ENCODE peak calls at places on chromosomes 3 and 15, in four cellular contexts. G, T, F and J are unnamed samples.

GRCh38 chr3:185822221-185822956 is 2.5 kb downstream of the IGF2BP2 start:
- DNase-seq in G (no peak), T (no peak), F (no peak), J (no peak)

GRCh38 chr3:59108091-59108815 is 58.4 kb upstream of the CFAP20DC start:
- DNase-seq in G (no peak), T (no peak), F (no peak), J (no peak)

GRCh38 chr3:24253336-24253735 is 241.3 kb downstream of the THRB start:
- DNase-seq in G (no peak), T (no peak), F (no peak), J (no peak)

GRCh38 chr15:99957642-99958013 is 224.4 kb upstream of the LYSMD4 start:
- DNase-seq in G (no peak), T (no peak), F (no peak), J (no peak)

GRCh38 chr3:33438284-33438668 is 1.9 kb downstream of the UBP1 start:
- DNase-seq in G (no peak), T (no peak), F (no peak), J (no peak)

GRCh38 chr3:125280966-125281365 is 68.4 kb upstream of the SLC12A8 start:
- DNase-seq in G (no peak), T (no peak), F (no peak), J (no peak)

GRCh38 chr3:43183456-43183855 is 77.6 kb upstream of the POMGNT2 start:
- DNase-seq in G (no peak), T (no peak), F (no peak), J (no peak)

GRCh38 chr3:54822206-54822605 is 105.7 kb downstream of the LRTM1 start:
- DNase-seq in G (no peak), T (no peak), F (no peak), J (peak; percentile 31)

GRCh38 chr3:12965999-12966846 is 107.0 kb downstream of the IQSEC1 start:
- DNase-seq in G (no peak), T (no peak), F (no peak), J (no peak)

GRCh38 chr15:65580287-65580686 is 30.6 kb downstream of the INTS14 start:
- DNase-seq in G (no peak), T (no peak), F (no peak), J (no peak)

GRCh38 chr15:98035134-98035533 is 74.6 kb downstream of the ARRDC4 start:
- DNase-seq in G (no peak), T (no peak), F (no peak), J (no peak)

GRCh38 chr15:98039596-98039995 is 79.1 kb downstream of the ARRDC4 start:
- DNase-seq in G (no peak), T (no peak), F (no peak), J (no peak)

GRCh38 chr15:98034731-98035130 is 74.2 kb downstream of the ARRDC4 start:
- DNase-seq in G (peak; percentile 13), T (no peak), F (no peak), J (no peak)

GRCh38 chr15:98035577-98036010 is 75.1 kb downstream of the ARRDC4 start:
- DNase-seq in G (peak; percentile 46), T (no peak), F (no peak), J (peak; percentile 56)
- H3K27ac ChIP-seq in G (peak overlapping the region; percentile 91), T (no peak overlapping the region), F (no peak overlapping the region), J (peak overlapping the region; percentile 88)

GRCh38 chr3:22704571-22705354 is 498.4 kb upstream of the UBE2E2 start:
- DNase-seq in G (no peak), T (no peak), F (no peak), J (no peak)

DNA sequence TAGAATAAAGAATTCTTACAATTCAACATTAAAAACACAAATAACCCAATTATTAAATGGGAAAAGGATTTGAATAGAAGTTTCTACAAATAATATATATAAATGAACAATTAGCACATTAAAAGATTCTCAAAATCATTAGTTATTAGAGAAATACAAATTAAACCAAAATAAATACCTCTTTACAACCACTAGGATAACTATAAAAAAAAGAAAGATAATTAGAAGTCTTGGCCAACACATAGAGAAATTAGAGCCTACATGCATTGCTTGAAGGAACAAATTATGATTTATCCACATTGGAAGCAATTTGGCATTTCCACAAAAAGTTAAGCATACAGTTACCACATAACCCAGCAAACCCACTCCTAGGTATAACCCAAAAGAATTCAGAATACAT is 502.3 kb upstream of the UBE2E2 start:
- DNase-seq in G (no peak), T (no peak), F (no peak), J (no peak)
- H3K27ac ChIP-seq in G (no peak overlapping the region), T (no peak overlapping the region), F (no peak overlapping the region), J (no peak overlapping the region)

DNA sequence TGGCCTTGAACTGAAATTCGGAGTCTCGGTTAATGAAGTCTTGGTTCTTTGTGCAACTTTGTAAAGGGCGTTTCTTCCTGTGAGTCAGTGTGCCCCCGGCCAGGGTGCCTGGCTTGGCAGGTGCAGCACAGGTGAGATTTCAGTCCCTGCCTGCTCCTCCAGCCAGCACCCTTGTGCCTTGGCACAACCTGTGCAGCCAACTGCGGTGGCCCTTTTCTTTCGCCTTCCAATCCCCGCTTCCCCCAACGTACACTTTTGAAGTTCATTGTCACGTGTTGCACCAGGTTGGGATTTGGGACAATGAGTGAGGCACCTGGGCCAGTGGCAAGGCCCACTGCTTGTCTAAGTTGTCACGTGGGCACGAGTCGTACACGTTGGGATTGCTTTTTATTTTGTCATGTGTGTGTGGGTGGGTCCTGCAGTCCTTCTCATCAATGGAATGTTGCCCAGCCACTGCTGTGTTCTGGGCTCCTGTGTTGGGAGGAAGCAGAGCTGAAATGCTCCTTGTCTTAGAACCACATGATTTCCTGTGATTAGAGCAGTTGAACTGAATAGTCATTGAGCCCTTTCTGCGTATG is 242.9 kb upstream of the BHLHE40 start:
- DNase-seq in G (no peak), T (no peak), F (no peak), J (peak; percentile 96)
- H3K27ac ChIP-seq in G (peak overlapping the region; percentile 63), T (no peak overlapping the region), F (no peak overlapping the region), J (peak overlapping the region; percentile 84)

GRCh38 chr3:37753428-37753827 is 108.3 kb upstream of the CTDSPL start:
- DNase-seq in G (no peak), T (no peak), F (no peak), J (peak; percentile 26)
- H3K27ac ChIP-seq in G (no peak overlapping the region), T (no peak overlapping the region), F (no peak overlapping the region), J (no peak overlapping the region)

DNA sequence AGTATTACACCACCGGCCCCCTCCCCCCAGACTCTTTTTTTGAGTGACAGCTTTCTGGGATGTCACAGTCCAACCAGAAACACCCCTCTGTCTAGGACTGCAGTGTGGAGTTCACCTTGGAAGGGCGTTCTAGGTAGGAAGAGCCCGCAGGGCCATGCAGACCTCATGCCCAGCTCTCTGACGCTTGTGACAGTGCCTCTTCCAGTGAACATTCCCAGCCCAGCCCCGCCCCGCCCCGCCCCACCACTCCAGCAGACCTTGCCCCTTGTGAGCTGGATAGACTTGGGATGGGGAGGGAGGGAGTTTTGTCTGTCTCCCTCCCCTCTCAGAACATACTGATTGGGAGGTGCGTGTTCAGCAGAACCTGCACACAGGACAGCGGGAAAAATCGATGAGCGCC is 63.6 kb downstream of the AAGAB start:
- DNase-seq in G (no peak), T (no peak), F (no peak), J (no peak)
- H3K27ac ChIP-seq in G (no peak overlapping the region), T (no peak overlapping the region), F (peak overlapping the region; percentile 91), J (no peak overlapping the region)

DNA sequence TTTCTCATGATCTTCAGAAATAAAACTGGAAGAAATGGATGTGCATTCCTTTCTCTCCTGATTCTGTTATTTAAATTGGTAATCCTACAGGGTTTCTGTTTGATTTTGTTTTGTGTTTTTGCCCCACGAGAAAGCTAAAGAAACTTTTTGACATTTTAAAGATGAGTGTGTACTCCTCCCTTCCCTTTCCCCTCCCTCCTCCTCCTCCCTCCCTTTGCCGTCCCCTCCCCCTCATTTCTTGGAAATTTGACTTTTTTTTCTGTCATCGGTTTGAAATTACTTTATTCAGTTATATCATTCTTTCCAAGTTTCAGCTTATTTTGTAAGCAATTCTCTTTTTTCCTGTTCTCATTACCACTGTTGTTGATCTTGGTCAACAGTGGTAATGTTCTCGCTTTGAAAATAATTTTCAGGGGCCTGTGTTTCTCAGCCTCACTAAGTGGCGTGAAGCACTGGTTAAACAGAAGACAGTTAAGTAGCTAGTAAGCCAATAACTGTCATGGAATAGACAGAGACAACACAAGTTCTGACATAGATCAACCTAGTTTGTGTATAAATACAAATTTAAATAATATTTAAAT is 178.4 kb downstream of the AKAP13 start:
- DNase-seq in G (no peak), T (no peak), F (no peak), J (no peak)
- H3K27ac ChIP-seq in G (no peak overlapping the region), T (no peak overlapping the region), F (peak overlapping the region; percentile 19), J (no peak overlapping the region)

GRCh38 chr15:87778358-87778757 is 478.2 kb downstream of the NTRK3 start:
- DNase-seq in G (no peak), T (no peak), F (no peak), J (no peak)

GRCh38 chr15:87779746-87780145 is 476.8 kb downstream of the NTRK3 start:
- DNase-seq in G (no peak), T (no peak), F (no peak), J (no peak)

GRCh38 chr15:87781959-87782625 is 474.4 kb downstream of the NTRK3 start:
- DNase-seq in G (no peak), T (no peak), F (no peak), J (no peak)

DNA sequence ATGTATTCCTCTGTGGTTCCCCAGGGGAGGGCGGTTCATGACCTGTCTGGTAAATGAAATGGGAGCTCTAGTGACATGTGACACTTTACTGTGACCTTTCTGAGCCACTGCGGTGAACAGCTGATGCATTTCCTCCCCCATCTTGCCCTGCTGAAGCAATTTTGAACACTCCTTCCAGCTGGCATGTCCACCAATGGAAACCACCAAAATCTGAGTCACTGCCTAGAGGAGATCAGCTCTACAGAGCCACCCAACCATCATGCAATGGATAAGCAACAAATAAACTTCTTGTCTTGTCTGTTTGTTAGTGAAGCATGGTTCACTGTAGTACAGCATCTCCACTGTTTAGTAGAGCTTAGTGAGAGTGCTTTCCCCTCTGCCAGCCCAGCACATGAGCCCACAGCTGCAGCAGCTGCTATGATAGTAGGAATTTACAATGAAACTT is 479.5 kb downstream of the NTRK3 start:
- DNase-seq in G (no peak), T (no peak), F (peak; percentile 65), J (no peak)
- H3K27ac ChIP-seq in G (no peak overlapping the region), T (no peak overlapping the region), F (no peak overlapping the region), J (no peak overlapping the region)